ENCODE peak calls at places on chromosomes 16 and 17, in nine cellular contexts. One of them, this sample, is unnamed.
A peak's percentile ranks its signal among the peaks of the same experiment; 100 is the strongest.

GRCh38 chr17:10631048-10631700 is 25.9 kb downstream of the MYH3 start:
- DNase-seq in sigmoid colon: no peak
- DNase-seq in testis: peak; percentile 44
- DNase-seq in uterus: no peak
- DNase-seq in stomach: no peak
- DNase-seq in GM12891: peak; percentile 30
- DNase-seq in prostate gland: no peak
- DNase-seq in Peyer's patch: peak; percentile 62
- DNase-seq in body of pancreas: no peak
- DNase-seq in this sample: peak; percentile 51

GRCh38 chr16:5900046-5900445 is 802.5 kb upstream of the EEF2KMT start:
- DNase-seq in body of pancreas: no peak
- DNase-seq in testis: no peak
- DNase-seq in stomach: no peak
- DNase-seq in Peyer's patch: no peak
- DNase-seq in sigmoid colon: no peak
- DNase-seq in prostate gland: no peak
- DNase-seq in GM12891: no peak
- DNase-seq in uterus: no peak
- DNase-seq in this sample: no peak

GRCh38 chr16:11681526-11681925 is 13.3 kb downstream of the SNN start:
- DNase-seq in uterus: peak; percentile 13
- DNase-seq in sigmoid colon: peak; percentile 65
- DNase-seq in body of pancreas: no peak
- DNase-seq in stomach: no peak
- DNase-seq in prostate gland: no peak
- DNase-seq in testis: no peak
- DNase-seq in Peyer's patch: peak; percentile 82
- DNase-seq in GM12891: no peak
- DNase-seq in this sample: no peak

GRCh38 chr17:28346746-28347246 is 10.5 kb downstream of the POLDIP2 start:
- DNase-seq in prostate gland: no peak
- DNase-seq in body of pancreas: peak; percentile 75
- DNase-seq in GM12891: no peak
- DNase-seq in uterus: no peak
- DNase-seq in testis: peak; percentile 81
- DNase-seq in Peyer's patch: no peak
- DNase-seq in stomach: peak; percentile 72
- DNase-seq in sigmoid colon: no peak
- DNase-seq in this sample: no peak

GRCh38 chr17:17484451-17484899 is 7.7 kb downstream of the MED9 start:
- DNase-seq in stomach: no peak
- DNase-seq in sigmoid colon: no peak
- DNase-seq in body of pancreas: no peak
- DNase-seq in prostate gland: no peak
- DNase-seq in testis: no peak
- DNase-seq in GM12891: no peak
- DNase-seq in uterus: no peak
- DNase-seq in Peyer's patch: no peak
- DNase-seq in this sample: no peak

GRCh38 chr17:61157246-61157887 is 242.3 kb upstream of the TBX2 start:
- DNase-seq in stomach: no peak
- DNase-seq in sigmoid colon: no peak
- DNase-seq in prostate gland: no peak
- DNase-seq in testis: peak; percentile 69
- DNase-seq in GM12891: no peak
- DNase-seq in Peyer's patch: no peak
- DNase-seq in body of pancreas: no peak
- DNase-seq in uterus: no peak
- DNase-seq in this sample: peak; percentile 39

GRCh38 chr16:49455991-49456745 is 82.6 kb downstream of the C16orf78 start:
- DNase-seq in body of pancreas: no peak
- DNase-seq in Peyer's patch: peak; percentile 27
- DNase-seq in GM12891: no peak
- DNase-seq in prostate gland: no peak
- DNase-seq in stomach: peak; percentile 16
- DNase-seq in sigmoid colon: peak; percentile 33
- DNase-seq in uterus: no peak
- DNase-seq in testis: no peak
- DNase-seq in this sample: no peak

GRCh38 chr16:57962046-57962445 is 8.9 kb downstream of the CNGB1 start:
- DNase-seq in uterus: no peak
- DNase-seq in stomach: no peak
- DNase-seq in Peyer's patch: no peak
- DNase-seq in prostate gland: no peak
- DNase-seq in testis: no peak
- DNase-seq in sigmoid colon: no peak
- DNase-seq in body of pancreas: no peak
- DNase-seq in GM12891: no peak
- DNase-seq in this sample: no peak

GRCh38 chr17:67862614-67863217 is 37.4 kb downstream of the BPTF start:
- DNase-seq in prostate gland: no peak
- DNase-seq in testis: no peak
- DNase-seq in GM12891: no peak
- DNase-seq in uterus: no peak
- DNase-seq in sigmoid colon: no peak
- DNase-seq in stomach: no peak
- DNase-seq in body of pancreas: no peak
- DNase-seq in Peyer's patch: no peak
- DNase-seq in this sample: no peak

DNA sequence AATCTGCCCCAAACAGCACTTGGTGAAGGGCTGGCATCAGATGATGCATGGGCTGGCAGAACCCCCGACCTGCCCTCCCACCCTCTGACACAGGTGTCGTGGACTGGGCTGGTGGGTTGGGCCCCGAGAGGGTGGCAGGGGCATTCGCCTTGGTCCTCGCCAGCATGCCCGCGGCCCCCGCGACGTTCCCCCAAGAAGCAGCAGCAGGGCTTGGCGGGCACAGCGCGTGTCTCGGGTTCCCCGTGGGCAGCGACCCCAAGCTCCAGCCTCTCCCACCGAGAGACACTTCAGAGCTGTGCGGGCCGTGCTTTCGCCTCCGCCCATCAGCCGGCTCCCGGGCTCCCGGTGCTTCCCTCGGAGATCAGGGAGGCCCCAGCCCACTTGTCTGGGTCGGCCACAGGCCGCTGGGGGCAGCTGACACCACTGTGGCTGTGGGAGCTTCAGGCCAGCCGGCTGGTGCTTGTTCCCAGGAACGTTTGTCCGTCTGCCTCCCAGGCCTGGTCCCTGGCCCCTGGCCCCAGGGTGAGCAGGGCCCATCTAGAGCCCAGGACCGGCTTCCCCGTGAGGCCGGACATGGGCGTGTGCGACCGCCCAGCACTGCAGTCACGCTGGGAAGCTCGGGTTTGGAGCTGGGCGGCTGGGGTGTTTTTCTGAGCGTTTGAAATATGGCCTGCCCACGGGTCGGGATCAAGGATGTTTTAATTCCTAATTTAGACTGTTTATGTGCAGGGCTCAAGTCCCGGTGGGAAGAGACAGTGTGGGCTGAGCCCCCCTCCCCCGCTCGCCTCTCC is 16.6 kb downstream of the CACNA1H start:
- DNase-seq in body of pancreas: no peak
- DNase-seq in GM12891: no peak
- DNase-seq in uterus: peak; percentile 68
- DNase-seq in sigmoid colon: peak; percentile 92
- DNase-seq in testis: peak; percentile 57
- DNase-seq in prostate gland: no peak
- DNase-seq in Peyer's patch: no peak
- DNase-seq in stomach: no peak
- DNase-seq in this sample: no peak
- TF ChIP-seq POLR2A in body of pancreas: no peak
- TF ChIP-seq POLR2A in GM12891: no peak
- TF ChIP-seq POLR2A in uterus: peak; percentile 45
- TF ChIP-seq POLR2A in sigmoid colon: peak; percentile 69
- TF ChIP-seq POLR2A in testis: no peak
- TF ChIP-seq POLR2A in prostate gland: no peak
- TF ChIP-seq POLR2A in Peyer's patch: no peak
- TF ChIP-seq POLR2A in stomach: no peak
- TF ChIP-seq POLR2A in this sample: no peak

GRCh38 chr16:53130193-53131049 is 75.6 kb downstream of the CHD9 start:
- DNase-seq in stomach: peak; percentile 97
- DNase-seq in prostate gland: peak; percentile 97
- DNase-seq in sigmoid colon: peak; percentile 99
- DNase-seq in body of pancreas: peak; percentile 96
- DNase-seq in Peyer's patch: peak; percentile 98
- DNase-seq in uterus: peak; percentile 95
- DNase-seq in GM12891: peak; percentile 96
- DNase-seq in testis: peak; percentile 97
- DNase-seq in this sample: peak; percentile 98
- TF ChIP-seq POLR2A in stomach: no peak
- TF ChIP-seq POLR2A in prostate gland: peak; percentile 67
- TF ChIP-seq POLR2A in sigmoid colon: peak; percentile 51
- TF ChIP-seq POLR2A in body of pancreas: peak; percentile 43
- TF ChIP-seq POLR2A in Peyer's patch: peak; percentile 61
- TF ChIP-seq POLR2A in uterus: peak; percentile 58
- TF ChIP-seq POLR2A in GM12891: peak; percentile 45
- TF ChIP-seq POLR2A in testis: no peak
- TF ChIP-seq POLR2A in this sample: peak; percentile 65

DNA sequence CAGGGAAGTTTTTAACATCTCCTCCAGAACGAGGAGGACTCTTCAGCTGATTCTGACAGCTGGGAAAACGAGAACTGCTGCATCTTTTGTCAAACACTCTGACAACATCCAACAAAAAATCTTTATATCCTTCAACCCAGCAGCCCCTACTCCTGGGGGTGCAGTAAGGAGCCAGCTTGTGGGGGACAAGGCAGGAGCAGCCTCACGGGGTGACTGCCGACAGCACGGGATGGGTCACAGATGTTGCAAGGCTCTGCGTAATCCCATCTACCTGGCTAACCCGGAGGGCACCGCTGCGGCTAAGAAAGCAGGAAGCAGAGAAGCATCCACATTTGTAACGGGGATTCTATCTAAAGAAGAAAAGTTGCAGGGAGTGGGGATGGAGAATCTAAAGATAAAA is 28.6 kb downstream of the WDR45B start:
- DNase-seq in sigmoid colon: no peak
- DNase-seq in prostate gland: no peak
- DNase-seq in testis: no peak
- DNase-seq in body of pancreas: no peak
- DNase-seq in uterus: no peak
- DNase-seq in GM12891: no peak
- DNase-seq in Peyer's patch: no peak
- DNase-seq in stomach: no peak
- DNase-seq in this sample: no peak
- TF ChIP-seq POLR2A in sigmoid colon: no peak
- TF ChIP-seq POLR2A in prostate gland: no peak
- TF ChIP-seq POLR2A in testis: no peak
- TF ChIP-seq POLR2A in body of pancreas: no peak
- TF ChIP-seq POLR2A in uterus: no peak
- TF ChIP-seq POLR2A in GM12891: no peak
- TF ChIP-seq POLR2A in Peyer's patch: no peak
- TF ChIP-seq POLR2A in stomach: no peak
- TF ChIP-seq POLR2A in this sample: no peak

DNA sequence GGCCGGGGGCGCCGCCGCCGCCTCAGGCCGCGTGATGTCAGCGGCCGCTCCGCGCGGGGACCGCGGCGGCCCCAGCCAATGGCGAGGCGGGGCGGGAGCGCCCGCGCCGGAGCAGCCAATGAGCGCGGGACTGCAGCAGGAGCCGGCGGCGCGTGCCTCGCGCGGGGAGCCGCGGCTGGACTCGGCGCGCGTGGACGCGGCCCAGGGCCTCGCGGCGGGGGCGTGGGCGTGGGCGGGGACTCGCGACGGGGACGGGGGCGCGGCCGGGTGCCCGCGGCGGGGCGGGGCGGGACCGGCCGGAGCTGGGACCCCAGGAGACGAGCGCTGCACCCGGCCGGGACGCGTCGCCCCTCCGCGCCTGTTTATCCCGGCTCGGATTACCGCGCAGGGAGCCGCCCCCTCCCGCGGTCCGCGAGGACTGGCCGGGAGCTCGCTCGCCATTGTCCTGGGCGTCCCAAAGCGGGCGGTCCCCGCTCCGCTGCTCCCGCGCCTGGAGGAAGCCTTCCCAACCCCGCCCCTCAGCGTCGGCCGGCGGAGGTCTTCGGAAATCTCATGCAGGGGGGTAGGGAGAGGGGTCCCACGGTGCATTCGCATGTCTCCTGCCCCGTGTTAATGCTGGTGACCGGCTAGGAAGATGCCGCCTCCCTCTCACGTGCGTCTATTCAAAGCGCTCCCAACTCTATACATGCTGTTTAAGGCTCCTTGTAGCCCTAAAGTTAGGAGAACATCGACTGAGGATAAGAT is at the start of gene RNF157:
- DNase-seq in Peyer's patch: peak; percentile 83
- DNase-seq in prostate gland: peak; percentile 32
- DNase-seq in body of pancreas: peak; percentile 52
- DNase-seq in sigmoid colon: peak; percentile 80
- DNase-seq in stomach: peak; percentile 66
- DNase-seq in GM12891: peak; percentile 74
- DNase-seq in uterus: peak; percentile 40
- DNase-seq in testis: peak; percentile 76
- DNase-seq in this sample: peak; percentile 74
- TF ChIP-seq POLR2A in Peyer's patch: peak; percentile 55
- TF ChIP-seq POLR2A in prostate gland: peak; percentile 31
- TF ChIP-seq POLR2A in body of pancreas: peak; percentile 58
- TF ChIP-seq POLR2A in sigmoid colon: no peak
- TF ChIP-seq POLR2A in stomach: no peak
- TF ChIP-seq POLR2A in GM12891: no peak
- TF ChIP-seq POLR2A in uterus: peak; percentile 31
- TF ChIP-seq POLR2A in testis: no peak
- TF ChIP-seq POLR2A in this sample: no peak

This sample was measured in H54.